ENCODE peak calls at places on chromosomes 7 and 10, in seven cellular contexts. V is substantia nigra; E is cerebellar cortex; P is mammary epithelial cell; O is EL; S is activated naive CD4-positive, alpha-beta T cell treated with Interleukin-2 at 50 U/mL for 16 hours; H is lower leg skin. R is an unnamed sample.

GRCh38 chr7:21135437-21135836 is 292.4 kb upstream of the SP4 start:
- DNase-seq in S (no peak), P (no peak), E (no peak), O (no peak), V (no peak), H (no peak), R (no peak)

GRCh38 chr10:75203724-75204123 is 6.9 kb upstream of the VDAC2 start:
- DNase-seq in S (no peak), H (no peak), P (no peak), E (no peak), O (no peak), V (no peak), R (no peak)

GRCh38 chr7:130143334-130143732 is 61.9 kb downstream of the TMEM209 start:
- DNase-seq in E (no peak), O (no peak), V (no peak), S (no peak), P (no peak), H (no peak), R (no peak)

GRCh38 chr7:91512958-91513357 is 248.7 kb downstream of the FZD1 start:
- DNase-seq in H (no peak), E (no peak), O (peak; percentile 43), V (no peak), P (peak; percentile 11), S (no peak), R (no peak)

GRCh38 chr7:42736931-42737330 is 174.9 kb downstream of the C7orf25 start:
- DNase-seq in H (no peak), O (no peak), S (no peak), P (no peak), E (no peak), V (no peak), R (no peak)

GRCh38 chr10:11285171-11285570 is 267.5 kb downstream of the CELF2 start:
- DNase-seq in V (no peak), E (no peak), O (no peak), H (no peak), S (no peak), P (no peak), R (no peak)

GRCh38 chr10:79403441-79404230 is 41.8 kb downstream of the ZCCHC24 start:
- DNase-seq in O (no peak), E (no peak), S (no peak), H (no peak), V (no peak), P (peak; percentile 10), R (peak; percentile 70)

GRCh38 chr7:93147358-93147757 is 827 bp downstream of the SAMD9L start:
- DNase-seq in H (no peak), V (no peak), P (peak; percentile 36), O (peak; percentile 67), E (no peak), S (peak; percentile 31), R (no peak)

GRCh38 chr7:88845091-88845490 is 49.6 kb upstream of the TEX47 start:
- DNase-seq in V (no peak), S (no peak), E (no peak), O (no peak), H (no peak), P (no peak), R (no peak)

GRCh38 chr10:132508497-132509443 is 28.8 kb upstream of the INPP5A start:
- DNase-seq in S (no peak), E (peak; percentile 29), P (no peak), V (no peak), H (no peak), O (no peak), R (peak; percentile 43)

GRCh38 chr10:65838811-65839210 is 1087.0 kb upstream of the LRRTM3 start:
- DNase-seq in H (no peak), E (no peak), V (no peak), P (no peak), O (no peak), S (no peak), R (no peak)

GRCh38 chr10:3828404-3829192 is 43.6 kb upstream of the KLF6 start:
- DNase-seq in H (no peak), O (peak; percentile 75), P (peak; percentile 58), V (no peak), E (no peak), S (peak; percentile 60), R (no peak)

GRCh38 chr10:110824660-110825059 is 47.1 kb upstream of the PDCD4 start:
- DNase-seq in E (no peak), V (no peak), H (no peak), P (no peak), O (no peak), S (no peak), R (no peak)

GRCh38 chr7:40105879-40106473 is 28.4 kb downstream of the MPLKIP start:
- DNase-seq in V (no peak), P (no peak), E (no peak), S (no peak), H (no peak), O (no peak), R (no peak)

GRCh38 chr7:66303454-66304160 is 98.5 kb downstream of the TPST1 start:
- DNase-seq in H (no peak), S (no peak), V (no peak), O (no peak), E (no peak), P (no peak), R (no peak)

GRCh38 chr10:110006358-110007170 is 1.2 kb upstream of the ADD3 start:
- DNase-seq in S (no peak), E (peak; percentile 62), O (peak; percentile 86), H (peak; percentile 70), P (peak; percentile 24), V (peak; percentile 40), R (peak; percentile 27)

GRCh38 chr10:79316671-79317431 is 30.4 kb upstream of the PPIF start:
- DNase-seq in S (peak; percentile 9), H (no peak), O (peak; percentile 30), P (no peak), V (no peak), E (no peak), R (no peak)

GRCh38 chr10:63497321-63497720 is 23.9 kb upstream of the REEP3 start:
- DNase-seq in H (no peak), P (no peak), E (no peak), O (no peak), S (no peak), V (no peak), R (no peak)

GRCh38 chr10:109875151-109875568 is 48.2 kb downstream of the XPNPEP1 start:
- DNase-seq in H (no peak), E (no peak), V (no peak), O (no peak), P (no peak), S (no peak), R (no peak)

GRCh38 chr7:4144801-4145470 is 537.2 kb upstream of the FOXK1 start:
- DNase-seq in O (no peak), E (no peak), S (no peak), P (no peak), H (peak; percentile 33), V (no peak), R (no peak)

GRCh38 chr7:36037121-36037662 is 115.9 kb upstream of the EEPD1 start:
- DNase-seq in E (peak; percentile 8), O (peak; percentile 92), P (peak; percentile 94), H (peak; percentile 59), S (no peak), V (no peak), R (peak; percentile 91)

GRCh38 chr10:27285093-27285492 is 44.5 kb upstream of the ACBD5 start:
- DNase-seq in H (no peak), V (no peak), O (peak; percentile 3), S (peak; percentile 30), E (peak; percentile 17), P (peak; percentile 9), R (no peak)

GRCh38 chr7:157020514-157021070 is 10.1 kb upstream of the MNX1 start:
- DNase-seq in E (no peak), O (no peak), V (no peak), H (no peak), S (no peak), P (no peak), R (peak; percentile 39)

GRCh38 chr10:70131560-70131937 is 1.1 kb downstream of the AIFM2 start:
- DNase-seq in E (no peak), S (no peak), V (no peak), O (no peak), P (no peak), H (no peak), R (no peak)

GRCh38 chr7:69739182-69739581 is 140.9 kb downstream of the AUTS2 start:
- DNase-seq in E (no peak), O (no peak), P (no peak), S (peak; percentile 4), H (no peak), V (no peak), R (no peak)

GRCh38 chr10:34186740-34187139 is 628.4 kb downstream of the PARD3 start:
- DNase-seq in H (no peak), S (no peak), O (no peak), E (no peak), V (no peak), P (no peak), R (no peak)

GRCh38 chr10:16470747-16471146 is 33.9 kb downstream of the PTER start:
- DNase-seq in S (peak; percentile 30), H (peak; percentile 22), O (no peak), E (no peak), P (no peak), V (no peak), R (no peak)

GRCh38 chr10:130213286-130214080 is 77.3 kb downstream of the GLRX3 start:
- DNase-seq in V (no peak), S (no peak), H (no peak), P (no peak), O (no peak), E (no peak), R (no peak)

GRCh38 chr7:108618056-108618455 is 48.4 kb downstream of the DNAJB9 start:
- DNase-seq in V (no peak), O (no peak), E (no peak), S (no peak), H (no peak), P (no peak), R (no peak)

GRCh38 chr7:24609059-24609458 is 35.8 kb downstream of the PALS2 start:
- DNase-seq in O (no peak), V (no peak), S (no peak), H (no peak), P (peak; percentile 38), E (no peak), R (no peak)

GRCh38 chr10:113867904-113868303 is 13.4 kb downstream of the NHLRC2 start:
- DNase-seq in O (no peak), E (no peak), H (no peak), S (no peak), V (no peak), P (no peak), R (no peak)

GRCh38 chr10:61900829-61901783 is at the start of gene ARID5B:
- DNase-seq in O (peak; percentile 77), E (peak; percentile 75), P (peak; percentile 77), S (peak; percentile 57), H (peak; percentile 62), V (no peak), R (no peak)

GRCh38 chr10:89633484-89633883 is 11.6 kb downstream of the PANK1 start:
- DNase-seq in O (peak; percentile 29), V (no peak), E (no peak), P (peak; percentile 79), S (no peak), H (no peak), R (no peak)

GRCh38 chr10:131081386-131081785 is 230.1 kb downstream of the TCERG1L start:
- DNase-seq in E (peak; percentile 65), V (no peak), O (no peak), S (no peak), H (no peak), P (no peak), R (no peak)

GRCh38 chr7:27873981-27874957 is 134.3 kb downstream of the TAX1BP1 start:
- DNase-seq in H (peak; percentile 32), V (no peak), O (peak; percentile 73), S (no peak), P (peak; percentile 34), E (peak; percentile 11), R (peak; percentile 32)

GRCh38 chr7:28005075-28005847 is 175.3 kb downstream of the JAZF1 start:
- DNase-seq in S (no peak), E (no peak), V (no peak), O (no peak), H (no peak), P (no peak), R (no peak)

GRCh38 chr7:130207642-130208041 is at the start of gene SSMEM1:
- DNase-seq in V (no peak), E (no peak), S (no peak), H (no peak), P (peak; percentile 69), O (peak; percentile 55), R (no peak)

GRCh38 chr7:5869691-5870090 is 10.9 kb upstream of the OCM start:
- DNase-seq in O (no peak), S (no peak), P (no peak), E (no peak), V (no peak), H (no peak), R (no peak)